ENCODE peak calls at places on chromosomes 5 and 9, in ten cellular contexts. One of them, this sample, is unnamed.

GRCh38 chr5:179265529-179266290 is 79.6 kb downstream of the ADAMTS2 start:
- DNase-seq in mucosa of descending colon: peak; percentile 62
- DNase-seq in pancreas: peak; percentile 37
- DNase-seq in tibial artery: peak; percentile 97
- DNase-seq in cardiac muscle cell: peak; percentile 100
- DNase-seq in mesendoderm: peak; percentile 56
- DNase-seq in heart right ventricle: peak; percentile 89
- DNase-seq in psoas muscle: peak; percentile 97
- DNase-seq in neural progenitor cell: peak; percentile 51
- DNase-seq in mammary epithelial cell: peak; percentile 9
- DNase-seq in this sample: peak; percentile 91

GRCh38 chr5:56459978-56460377 is 226.8 kb upstream of the ANKRD55 start:
- DNase-seq in mucosa of descending colon: no peak
- DNase-seq in pancreas: no peak
- DNase-seq in tibial artery: no peak
- DNase-seq in cardiac muscle cell: no peak
- DNase-seq in mesendoderm: no peak
- DNase-seq in heart right ventricle: no peak
- DNase-seq in psoas muscle: no peak
- DNase-seq in neural progenitor cell: no peak
- DNase-seq in mammary epithelial cell: no peak
- DNase-seq in this sample: no peak

GRCh38 chr5:157026789-157027424 is 32.0 kb downstream of the HAVCR1 start:
- DNase-seq in mucosa of descending colon: peak; percentile 22
- DNase-seq in pancreas: no peak
- DNase-seq in tibial artery: no peak
- DNase-seq in cardiac muscle cell: no peak
- DNase-seq in mesendoderm: peak; percentile 74
- DNase-seq in heart right ventricle: no peak
- DNase-seq in psoas muscle: no peak
- DNase-seq in neural progenitor cell: peak; percentile 41
- DNase-seq in mammary epithelial cell: peak; percentile 5
- DNase-seq in this sample: no peak

GRCh38 chr5:52784741-52785140 is 3.0 kb upstream of the ITGA1 start:
- DNase-seq in mucosa of descending colon: no peak
- DNase-seq in pancreas: no peak
- DNase-seq in tibial artery: no peak
- DNase-seq in cardiac muscle cell: no peak
- DNase-seq in mesendoderm: no peak
- DNase-seq in heart right ventricle: no peak
- DNase-seq in psoas muscle: no peak
- DNase-seq in neural progenitor cell: no peak
- DNase-seq in mammary epithelial cell: no peak
- DNase-seq in this sample: no peak

GRCh38 chr5:113294341-113295110 is 140.3 kb downstream of the TSSK1B start:
- DNase-seq in mucosa of descending colon: peak; percentile 79
- DNase-seq in pancreas: peak; percentile 76
- DNase-seq in tibial artery: peak; percentile 89
- DNase-seq in cardiac muscle cell: peak; percentile 96
- DNase-seq in mesendoderm: peak; percentile 93
- DNase-seq in heart right ventricle: peak; percentile 92
- DNase-seq in psoas muscle: peak; percentile 86
- DNase-seq in neural progenitor cell: peak; percentile 85
- DNase-seq in mammary epithelial cell: peak; percentile 79
- DNase-seq in this sample: peak; percentile 93

GRCh38 chr5:10567781-10568321 is 4.0 kb downstream of the ANKRD33B start:
- DNase-seq in mucosa of descending colon: no peak
- DNase-seq in pancreas: no peak
- DNase-seq in tibial artery: no peak
- DNase-seq in cardiac muscle cell: no peak
- DNase-seq in mesendoderm: no peak
- DNase-seq in heart right ventricle: no peak
- DNase-seq in psoas muscle: no peak
- DNase-seq in neural progenitor cell: peak; percentile 36
- DNase-seq in mammary epithelial cell: no peak
- DNase-seq in this sample: no peak

GRCh38 chr5:1462358-1462757 is 17.1 kb upstream of the SLC6A3 start:
- DNase-seq in mucosa of descending colon: no peak
- DNase-seq in pancreas: no peak
- DNase-seq in tibial artery: no peak
- DNase-seq in cardiac muscle cell: no peak
- DNase-seq in mesendoderm: peak; percentile 44
- DNase-seq in heart right ventricle: no peak
- DNase-seq in psoas muscle: peak; percentile 7
- DNase-seq in neural progenitor cell: no peak
- DNase-seq in mammary epithelial cell: no peak
- DNase-seq in this sample: no peak

GRCh38 chr5:135446615-135447014 is 533 bp downstream of the DCANP1 start:
- DNase-seq in mucosa of descending colon: no peak
- DNase-seq in pancreas: no peak
- DNase-seq in tibial artery: no peak
- DNase-seq in cardiac muscle cell: no peak
- DNase-seq in mesendoderm: no peak
- DNase-seq in heart right ventricle: no peak
- DNase-seq in psoas muscle: no peak
- DNase-seq in neural progenitor cell: no peak
- DNase-seq in mammary epithelial cell: no peak
- DNase-seq in this sample: no peak

GRCh38 chr5:113067635-113068344 is 91.2 kb downstream of the DCP2 start:
- DNase-seq in mucosa of descending colon: peak; percentile 18
- DNase-seq in pancreas: no peak
- DNase-seq in tibial artery: no peak
- DNase-seq in cardiac muscle cell: no peak
- DNase-seq in mesendoderm: no peak
- DNase-seq in heart right ventricle: no peak
- DNase-seq in psoas muscle: no peak
- DNase-seq in neural progenitor cell: no peak
- DNase-seq in mammary epithelial cell: no peak
- DNase-seq in this sample: no peak

GRCh38 chr9:99363509-99363908 is 141.4 kb downstream of the SEC61B start:
- DNase-seq in mucosa of descending colon: no peak
- DNase-seq in pancreas: no peak
- DNase-seq in tibial artery: no peak
- DNase-seq in cardiac muscle cell: no peak
- DNase-seq in mesendoderm: no peak
- DNase-seq in heart right ventricle: no peak
- DNase-seq in psoas muscle: no peak
- DNase-seq in neural progenitor cell: no peak
- DNase-seq in mammary epithelial cell: no peak
- DNase-seq in this sample: no peak

GRCh38 chr5:79263290-79263689 is 27.4 kb downstream of the JMY start:
- DNase-seq in mucosa of descending colon: no peak
- DNase-seq in pancreas: no peak
- DNase-seq in tibial artery: no peak
- DNase-seq in cardiac muscle cell: no peak
- DNase-seq in mesendoderm: no peak
- DNase-seq in heart right ventricle: no peak
- DNase-seq in psoas muscle: no peak
- DNase-seq in neural progenitor cell: no peak
- DNase-seq in mammary epithelial cell: no peak
- DNase-seq in this sample: no peak

GRCh38 chr5:3740546-3741371 is 145.1 kb downstream of the IRX1 start:
- DNase-seq in mucosa of descending colon: no peak
- DNase-seq in pancreas: no peak
- DNase-seq in tibial artery: no peak
- DNase-seq in cardiac muscle cell: no peak
- DNase-seq in mesendoderm: no peak
- DNase-seq in heart right ventricle: no peak
- DNase-seq in psoas muscle: no peak
- DNase-seq in neural progenitor cell: no peak
- DNase-seq in mammary epithelial cell: peak; percentile 95
- DNase-seq in this sample: no peak

GRCh38 chr9:89542461-89543021 is 44.6 kb upstream of the SEMA4D start:
- DNase-seq in mucosa of descending colon: no peak
- DNase-seq in pancreas: no peak
- DNase-seq in tibial artery: no peak
- DNase-seq in cardiac muscle cell: no peak
- DNase-seq in mesendoderm: no peak
- DNase-seq in heart right ventricle: no peak
- DNase-seq in psoas muscle: no peak
- DNase-seq in neural progenitor cell: no peak
- DNase-seq in mammary epithelial cell: peak; percentile 59
- DNase-seq in this sample: no peak

GRCh38 chr9:90046317-90046861 is 441.6 kb downstream of the GADD45G start:
- DNase-seq in mucosa of descending colon: no peak
- DNase-seq in pancreas: no peak
- DNase-seq in tibial artery: no peak
- DNase-seq in cardiac muscle cell: no peak
- DNase-seq in mesendoderm: no peak
- DNase-seq in heart right ventricle: no peak
- DNase-seq in psoas muscle: no peak
- DNase-seq in neural progenitor cell: no peak
- DNase-seq in mammary epithelial cell: no peak
- DNase-seq in this sample: no peak

GRCh38 chr9:130419521-130420035 is 25.2 kb upstream of the ASS1 start:
- DNase-seq in mucosa of descending colon: no peak
- DNase-seq in pancreas: no peak
- DNase-seq in tibial artery: no peak
- DNase-seq in cardiac muscle cell: no peak
- DNase-seq in mesendoderm: no peak
- DNase-seq in heart right ventricle: no peak
- DNase-seq in psoas muscle: no peak
- DNase-seq in neural progenitor cell: no peak
- DNase-seq in mammary epithelial cell: no peak
- DNase-seq in this sample: no peak

GRCh38 chr5:157063776-157064430 is 5.0 kb upstream of the HAVCR1 start:
- DNase-seq in mucosa of descending colon: peak; percentile 58
- DNase-seq in pancreas: no peak
- DNase-seq in tibial artery: no peak
- DNase-seq in cardiac muscle cell: no peak
- DNase-seq in mesendoderm: no peak
- DNase-seq in heart right ventricle: no peak
- DNase-seq in psoas muscle: no peak
- DNase-seq in neural progenitor cell: no peak
- DNase-seq in mammary epithelial cell: no peak
- DNase-seq in this sample: no peak

GRCh38 chr5:31335456-31335855 is 142.0 kb downstream of the CDH6 start:
- DNase-seq in mucosa of descending colon: no peak
- DNase-seq in pancreas: no peak
- DNase-seq in tibial artery: no peak
- DNase-seq in cardiac muscle cell: no peak
- DNase-seq in mesendoderm: no peak
- DNase-seq in heart right ventricle: no peak
- DNase-seq in psoas muscle: no peak
- DNase-seq in neural progenitor cell: no peak
- DNase-seq in mammary epithelial cell: no peak
- DNase-seq in this sample: no peak

GRCh38 chr5:17037751-17038150 is 101.7 kb upstream of the MYO10 start:
- DNase-seq in mucosa of descending colon: no peak
- DNase-seq in pancreas: no peak
- DNase-seq in tibial artery: no peak
- DNase-seq in cardiac muscle cell: peak; percentile 18
- DNase-seq in mesendoderm: no peak
- DNase-seq in heart right ventricle: no peak
- DNase-seq in psoas muscle: no peak
- DNase-seq in neural progenitor cell: no peak
- DNase-seq in mammary epithelial cell: peak; percentile 63
- DNase-seq in this sample: no peak

GRCh38 chr9:70387663-70388062 is 26.8 kb downstream of the KLF9 start:
- DNase-seq in mucosa of descending colon: no peak
- DNase-seq in pancreas: no peak
- DNase-seq in tibial artery: peak; percentile 34
- DNase-seq in cardiac muscle cell: no peak
- DNase-seq in mesendoderm: no peak
- DNase-seq in heart right ventricle: no peak
- DNase-seq in psoas muscle: no peak
- DNase-seq in neural progenitor cell: no peak
- DNase-seq in mammary epithelial cell: no peak
- DNase-seq in this sample: no peak
- H3K4me1 ChIP-seq in mucosa of descending colon: peaks cover 11% of the 10 kb centered on the region
- H3K4me1 ChIP-seq in pancreas: no peaks in the 10 kb centered on the region
- H3K4me1 ChIP-seq in tibial artery: no peaks in the 10 kb centered on the region
- H3K4me1 ChIP-seq in cardiac muscle cell: peaks cover 5% of the 10 kb centered on the region
- H3K4me1 ChIP-seq in mesendoderm: no peaks in the 10 kb centered on the region
- H3K4me1 ChIP-seq in heart right ventricle: peaks cover 49% of the 10 kb centered on the region
- H3K4me1 ChIP-seq in psoas muscle: peaks cover 79% of the 10 kb centered on the region
- H3K4me1 ChIP-seq in neural progenitor cell: peaks cover 10% of the 10 kb centered on the region
- H3K4me1 ChIP-seq in mammary epithelial cell: peaks cover 11% of the 10 kb centered on the region
- H3K4me1 ChIP-seq in this sample: peaks cover 100% of the 10 kb centered on the region

DNA sequence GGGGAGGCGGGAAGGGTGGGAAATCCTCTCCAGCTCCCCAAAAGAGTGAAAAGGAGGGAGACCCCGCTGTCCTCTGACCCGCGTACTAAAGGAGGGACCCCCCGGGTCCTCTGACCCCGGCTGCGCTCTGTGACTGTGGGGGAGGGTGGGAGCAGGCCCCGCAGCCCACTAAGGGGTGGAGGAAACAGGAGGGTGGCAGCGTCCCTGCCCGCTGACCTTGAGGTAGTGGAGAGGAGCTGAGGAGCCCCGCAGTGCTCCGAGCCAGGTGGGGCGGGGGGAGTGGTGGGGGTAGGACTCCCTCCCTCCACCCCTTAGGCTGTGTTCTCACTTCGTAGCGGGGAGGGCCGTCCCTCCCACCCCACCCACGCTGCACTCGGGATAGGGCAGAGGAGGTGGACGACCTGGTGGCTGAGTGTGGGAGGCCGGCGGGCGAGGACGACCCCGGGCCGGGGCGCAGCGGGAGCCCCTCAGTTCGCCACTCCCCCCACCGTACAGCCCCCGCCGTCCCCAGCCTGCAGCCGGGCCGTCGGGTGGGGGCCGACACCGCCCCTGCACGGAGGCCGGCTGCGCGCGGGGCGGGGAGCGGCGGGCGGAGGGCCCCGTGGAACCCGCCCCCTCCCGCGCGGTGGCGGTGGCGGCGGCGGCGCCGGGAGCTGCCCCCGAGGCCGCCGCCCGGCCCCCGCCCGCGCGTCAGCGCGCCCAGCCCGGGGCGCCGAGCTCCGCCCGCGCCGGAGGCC is at the start of gene ADCY2:
- DNase-seq in mucosa of descending colon: no peak
- DNase-seq in pancreas: no peak
- DNase-seq in tibial artery: no peak
- DNase-seq in cardiac muscle cell: no peak
- DNase-seq in mesendoderm: peak; percentile 85
- DNase-seq in heart right ventricle: no peak
- DNase-seq in psoas muscle: peak; percentile 36
- DNase-seq in neural progenitor cell: no peak
- DNase-seq in mammary epithelial cell: no peak
- DNase-seq in this sample: no peak
- H3K4me3 ChIP-seq in mucosa of descending colon: no peak within 1 kb of the TSS
- H3K4me3 ChIP-seq in pancreas: peak within 1 kb of the TSS; percentile 12
- H3K4me3 ChIP-seq in tibial artery: peak within 1 kb of the TSS; percentile 76
- H3K4me3 ChIP-seq in cardiac muscle cell: peak within 1 kb of the TSS; percentile 67
- H3K4me3 ChIP-seq in mesendoderm: peak within 1 kb of the TSS; percentile 77
- H3K4me3 ChIP-seq in heart right ventricle: peak within 1 kb of the TSS; percentile 47
- H3K4me3 ChIP-seq in psoas muscle: peak within 1 kb of the TSS; percentile 81
- H3K4me3 ChIP-seq in neural progenitor cell: peak within 1 kb of the TSS; percentile 67
- H3K4me3 ChIP-seq in mammary epithelial cell: no peak within 1 kb of the TSS
- H3K4me3 ChIP-seq in this sample: peak within 1 kb of the TSS; percentile 60

GRCh38 chr5:61184708-61185107 is 22.4 kb upstream of the SMIM15 start:
- DNase-seq in mucosa of descending colon: no peak
- DNase-seq in pancreas: no peak
- DNase-seq in tibial artery: no peak
- DNase-seq in cardiac muscle cell: no peak
- DNase-seq in mesendoderm: no peak
- DNase-seq in heart right ventricle: no peak
- DNase-seq in psoas muscle: no peak
- DNase-seq in neural progenitor cell: no peak
- DNase-seq in mammary epithelial cell: no peak
- DNase-seq in this sample: no peak
- H3K36me3 ChIP-seq in mucosa of descending colon: no peaks in the 10 kb centered on the region
- H3K36me3 ChIP-seq in pancreas: no peaks in the 10 kb centered on the region
- H3K36me3 ChIP-seq in tibial artery: no peaks in the 10 kb centered on the region
- H3K36me3 ChIP-seq in cardiac muscle cell: no peaks in the 10 kb centered on the region
- H3K36me3 ChIP-seq in mesendoderm: no peaks in the 10 kb centered on the region
- H3K36me3 ChIP-seq in heart right ventricle: no peaks in the 10 kb centered on the region
- H3K36me3 ChIP-seq in psoas muscle: no peaks in the 10 kb centered on the region
- H3K36me3 ChIP-seq in neural progenitor cell: no peaks in the 10 kb centered on the region
- H3K36me3 ChIP-seq in mammary epithelial cell: no peaks in the 10 kb centered on the region
- H3K36me3 ChIP-seq in this sample: no peaks in the 10 kb centered on the region

GRCh38 chr5:32583582-32584232 is 1.6 kb upstream of the SUB1 start:
- DNase-seq in mucosa of descending colon: peak; percentile 28
- DNase-seq in pancreas: no peak
- DNase-seq in tibial artery: no peak
- DNase-seq in cardiac muscle cell: no peak
- DNase-seq in mesendoderm: peak; percentile 42
- DNase-seq in heart right ventricle: no peak
- DNase-seq in psoas muscle: no peak
- DNase-seq in neural progenitor cell: no peak
- DNase-seq in mammary epithelial cell: peak; percentile 8
- DNase-seq in this sample: no peak
- H3K4me1 ChIP-seq in mucosa of descending colon: peaks cover 11% of the 10 kb centered on the region
- H3K4me1 ChIP-seq in pancreas: no peaks in the 10 kb centered on the region
- H3K4me1 ChIP-seq in tibial artery: no peaks in the 10 kb centered on the region
- H3K4me1 ChIP-seq in cardiac muscle cell: peaks cover 10% of the 10 kb centered on the region
- H3K4me1 ChIP-seq in mesendoderm: peaks cover 8% of the 10 kb centered on the region
- H3K4me1 ChIP-seq in heart right ventricle: peaks cover 71% of the 10 kb centered on the region
- H3K4me1 ChIP-seq in psoas muscle: peaks cover 13% of the 10 kb centered on the region
- H3K4me1 ChIP-seq in neural progenitor cell: peaks cover 7% of the 10 kb centered on the region
- H3K4me1 ChIP-seq in mammary epithelial cell: peaks cover 20% of the 10 kb centered on the region
- H3K4me1 ChIP-seq in this sample: peaks cover 31% of the 10 kb centered on the region

This sample was measured in left ventricle myocardium inferior.